ENCODE peak calls at places on chromosomes 16 and 17, in ten cellular contexts. T, Z, E, P, V, M, F, H, W and S are unnamed samples.

GRCh38 chr17:76498886-76499667 is 2.1 kb downstream of the RHBDF2 start:
- DNase-seq in T (peak; percentile 86), Z (no peak), E (no peak), P (no peak), V (no peak), M (no peak), F (no peak), H (no peak), W (peak; percentile 74), S (no peak)

GRCh38 chr17:49548051-49548505 is 27.6 kb upstream of the NXPH3 start:
- DNase-seq in T (no peak), Z (no peak), E (no peak), P (no peak), V (no peak), M (no peak), F (no peak), H (peak; percentile 7), W (no peak), S (no peak)

GRCh38 chr17:36598951-36599401 is 2.4 kb upstream of the MRM1 start:
- DNase-seq in T (no peak), Z (no peak), E (no peak), P (no peak), V (no peak), M (peak; percentile 5), F (peak; percentile 85), H (no peak), W (no peak), S (no peak)

GRCh38 chr17:82909322-82909904 is 69.6 kb upstream of the ZNF750 start:
- DNase-seq in T (no peak), Z (no peak), E (no peak), P (no peak), V (no peak), M (no peak), F (no peak), H (no peak), W (no peak), S (no peak)

GRCh38 chr16:88672776-88673175 is 9.9 kb upstream of the MVD start:
- DNase-seq in T (no peak), Z (no peak), E (no peak), P (no peak), V (no peak), M (no peak), F (no peak), H (peak; percentile 54), W (peak; percentile 50), S (no peak)

GRCh38 chr17:71472809-71473789 is 647.7 kb upstream of the SOX9 start:
- DNase-seq in T (peak; percentile 74), Z (peak; percentile 81), E (no peak), P (peak; percentile 58), V (no peak), M (no peak), F (no peak), H (peak; percentile 37), W (no peak), S (no peak)

GRCh38 chr17:18315498-18316360 is 636 bp downstream of the SMCR8 start:
- DNase-seq in T (peak; percentile 25), Z (peak; percentile 74), E (peak; percentile 57), P (no peak), V (peak; percentile 38), M (no peak), F (peak; percentile 62), H (no peak), W (no peak), S (peak; percentile 35)

GRCh38 chr16:49376206-49376605 is 2.6 kb downstream of the C16orf78 start:
- DNase-seq in T (no peak), Z (no peak), E (no peak), P (no peak), V (no peak), M (no peak), F (no peak), H (no peak), W (no peak), S (no peak)

GRCh38 chr16:11698271-11698689 is 30.0 kb downstream of the SNN start:
- DNase-seq in T (peak; percentile 37), Z (no peak), E (no peak), P (no peak), V (no peak), M (no peak), F (no peak), H (no peak), W (no peak), S (no peak)

GRCh38 chr16:29310852-29311314 is 95.6 kb downstream of the NPIPB11 start:
- DNase-seq in T (no peak), Z (no peak), E (peak; percentile 78), P (no peak), V (peak; percentile 60), M (peak; percentile 68), F (no peak), H (no peak), W (no peak), S (no peak)

GRCh38 chr17:72782985-72783701 is 309.3 kb downstream of the SLC39A11 start:
- DNase-seq in T (no peak), Z (no peak), E (no peak), P (no peak), V (no peak), M (no peak), F (no peak), H (peak; percentile 16), W (no peak), S (no peak)

GRCh38 chr17:3762922-3763776 is 37.8 kb downstream of the ITGAE start:
- DNase-seq in T (no peak), Z (no peak), E (no peak), P (no peak), V (no peak), M (no peak), F (no peak), H (no peak), W (no peak), S (no peak)

GRCh38 chr17:57892146-57892819 is 42.4 kb upstream of the MRPS23 start:
- DNase-seq in T (peak; percentile 72), Z (peak; percentile 89), E (peak; percentile 94), P (peak; percentile 93), V (peak; percentile 95), M (peak; percentile 88), F (peak; percentile 94), H (peak; percentile 82), W (peak; percentile 95), S (peak; percentile 89)

DNA sequence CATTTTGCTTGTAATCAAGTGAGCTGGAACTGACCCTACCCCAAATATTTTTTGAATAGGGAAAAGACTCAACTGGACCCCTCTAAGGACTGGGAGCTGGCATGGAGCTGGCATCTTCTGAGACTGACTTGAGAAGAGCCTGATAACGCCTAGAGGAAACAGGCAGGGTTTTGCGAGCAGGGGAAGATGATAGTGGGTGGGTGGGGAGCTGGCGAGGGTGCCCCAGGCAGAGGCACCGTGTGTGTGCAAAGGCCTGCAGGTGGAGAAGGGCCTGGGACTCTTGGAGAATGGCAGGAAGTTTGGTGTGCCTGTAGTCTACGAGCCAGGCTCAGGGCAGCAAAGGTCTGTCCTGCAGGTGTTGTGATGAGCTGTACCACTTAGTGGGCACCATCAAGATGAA is 4.1 kb downstream of the CRISPLD2 start:
- DNase-seq in T (no peak), Z (no peak), E (no peak), P (no peak), V (no peak), M (no peak), F (no peak), H (no peak), W (no peak), S (no peak)
- H3K4me1 ChIP-seq in T (no peaks in the 10 kb centered on the region), Z (no peaks in the 10 kb centered on the region), E (no peaks in the 10 kb centered on the region), P (peaks cover 17% of the 10 kb centered on the region), V (peaks cover 92% of the 10 kb centered on the region), M (peaks cover 3% of the 10 kb centered on the region), F (no peaks in the 10 kb centered on the region), H (peaks cover 16% of the 10 kb centered on the region), W (peaks cover 11% of the 10 kb centered on the region), S (no peaks in the 10 kb centered on the region)

GRCh38 chr16:31134091-31134571 is 1.4 kb downstream of the PRSS8 start:
- DNase-seq in T (no peak), Z (no peak), E (no peak), P (peak; percentile 12), V (no peak), M (no peak), F (no peak), H (peak; percentile 84), W (no peak), S (no peak)
- H3K4me1 ChIP-seq in T (no peaks in the 10 kb centered on the region), Z (no peaks in the 10 kb centered on the region), E (no peaks in the 10 kb centered on the region), P (peaks cover 13% of the 10 kb centered on the region), V (peaks cover 20% of the 10 kb centered on the region), M (no peaks in the 10 kb centered on the region), F (peaks cover 12% of the 10 kb centered on the region), H (peaks cover 37% of the 10 kb centered on the region), W (peaks cover 20% of the 10 kb centered on the region), S (peaks cover 36% of the 10 kb centered on the region)

DNA sequence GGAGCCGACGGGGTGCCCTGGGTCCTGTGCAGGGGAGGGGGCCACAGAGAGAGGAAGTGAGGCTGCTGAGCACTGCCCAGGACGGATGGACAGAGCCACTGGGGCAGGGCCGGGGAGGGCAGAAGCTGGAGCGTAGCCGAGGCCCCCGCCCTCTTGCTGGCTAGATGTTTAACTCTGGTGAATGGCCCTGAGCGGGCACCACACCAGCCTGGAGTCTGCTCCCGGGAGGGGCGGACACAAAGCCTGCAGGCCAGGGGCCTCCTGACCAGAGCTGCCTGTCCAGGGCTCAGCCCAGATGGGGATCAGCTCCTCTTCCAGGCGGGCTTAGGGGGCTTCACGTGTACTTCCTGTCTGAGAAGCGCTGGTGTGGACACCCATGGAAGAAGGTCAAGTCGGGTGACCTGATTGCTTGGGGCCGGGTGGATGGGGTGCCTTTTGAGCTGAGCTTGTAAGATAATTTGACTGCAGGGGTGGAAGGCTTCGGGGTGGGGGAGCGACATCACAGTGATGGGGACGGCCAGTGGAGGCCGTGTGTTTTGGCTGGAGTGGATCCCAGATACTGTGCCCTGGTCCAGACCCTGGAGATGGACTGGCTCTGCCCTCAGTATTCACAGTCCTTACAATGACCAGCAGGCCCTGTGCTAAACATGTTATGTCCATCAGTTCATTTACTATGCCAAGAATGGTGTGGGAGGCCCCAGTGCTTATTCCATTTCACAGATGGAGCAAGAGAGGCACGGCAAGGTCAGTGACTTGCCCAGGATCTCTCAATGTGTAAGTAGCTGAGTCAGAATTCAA is 33.7 kb upstream of the CIBAR2 start:
- DNase-seq in T (no peak), Z (peak; percentile 33), E (no peak), P (no peak), V (no peak), M (no peak), F (no peak), H (no peak), W (no peak), S (no peak)
- H3K4me1 ChIP-seq in T (no peaks in the 10 kb centered on the region), Z (peaks cover 15% of the 10 kb centered on the region), E (no peaks in the 10 kb centered on the region), P (peaks cover 13% of the 10 kb centered on the region), V (peaks cover 15% of the 10 kb centered on the region), M (no peaks in the 10 kb centered on the region), F (no peaks in the 10 kb centered on the region), H (peaks cover 28% of the 10 kb centered on the region), W (peaks cover 50% of the 10 kb centered on the region), S (peaks cover 52% of the 10 kb centered on the region)

GRCh38 chr17:29283496-29283895 is 10.5 kb downstream of the NUFIP2 start:
- DNase-seq in T (peak; percentile 9), Z (no peak), E (no peak), P (no peak), V (no peak), M (no peak), F (no peak), H (no peak), W (no peak), S (no peak)

GRCh38 chr17:29273924-29274323 is 20.0 kb downstream of the NUFIP2 start:
- DNase-seq in T (no peak), Z (no peak), E (no peak), P (no peak), V (no peak), M (no peak), F (no peak), H (no peak), W (no peak), S (no peak)

GRCh38 chr17:29279397-29280070 is 14.4 kb downstream of the NUFIP2 start:
- DNase-seq in T (no peak), Z (no peak), E (no peak), P (no peak), V (no peak), M (no peak), F (no peak), H (no peak), W (no peak), S (no peak)

GRCh38 chr17:29278692-29279091 is 15.3 kb downstream of the NUFIP2 start:
- DNase-seq in T (no peak), Z (no peak), E (no peak), P (no peak), V (no peak), M (no peak), F (no peak), H (no peak), W (no peak), S (no peak)
- H3K4me1 ChIP-seq in T (no peaks in the 10 kb centered on the region), Z (no peaks in the 10 kb centered on the region), E (peaks cover 2% of the 10 kb centered on the region), P (peaks cover 8% of the 10 kb centered on the region), V (peaks cover 72% of the 10 kb centered on the region), M (no peaks in the 10 kb centered on the region), F (no peaks in the 10 kb centered on the region), H (no peaks in the 10 kb centered on the region), W (peaks cover 18% of the 10 kb centered on the region), S (peaks cover 53% of the 10 kb centered on the region)